ENCODE peak calls at places on chromosomes 7 and 10, in seven cellular contexts. One of them, this sample, is unnamed.

GRCh38 chr10:50550291-50550839 is 73.4 kb downstream of the SGMS1 start:
- DNase-seq in iris pigment epithelial cell: peak
- DNase-seq in HL-60: no peak
- DNase-seq in activated CD4-positive, alpha-beta memory T cell treated with anti-CD3 and anti-CD28 coated beads, Interleukin-2, amount 10 ng/mL, durations not matched to agents 7 days and 5 days: no peak
- DNase-seq in DMS153: no peak
- DNase-seq in brain microvascular endothelial cell: no peak
- DNase-seq in T-cell: no peak
- DNase-seq in this sample: no peak

GRCh38 chr10:60281331-60281730 is 108.3 kb downstream of the ANK3 start:
- DNase-seq in brain microvascular endothelial cell: no peak
- DNase-seq in iris pigment epithelial cell: peak
- DNase-seq in DMS153: no peak
- DNase-seq in activated CD4-positive, alpha-beta memory T cell treated with anti-CD3 and anti-CD28 coated beads, Interleukin-2, amount 10 ng/mL, durations not matched to agents 7 days and 5 days: no peak
- DNase-seq in HL-60: no peak
- DNase-seq in T-cell: no peak
- DNase-seq in this sample: no peak

GRCh38 chr7:32074787-32075570 is 4.8 kb upstream of the PDE1C start:
- DNase-seq in HL-60: no peak
- DNase-seq in activated CD4-positive, alpha-beta memory T cell treated with anti-CD3 and anti-CD28 coated beads, Interleukin-2, amount 10 ng/mL, durations not matched to agents 7 days and 5 days: no peak
- DNase-seq in brain microvascular endothelial cell: no peak
- DNase-seq in iris pigment epithelial cell: no peak
- DNase-seq in DMS153: no peak
- DNase-seq in T-cell: no peak
- DNase-seq in this sample: no peak

GRCh38 chr10:130471486-130471885 is 335.3 kb downstream of the GLRX3 start:
- DNase-seq in HL-60: no peak
- DNase-seq in DMS153: no peak
- DNase-seq in activated CD4-positive, alpha-beta memory T cell treated with anti-CD3 and anti-CD28 coated beads, Interleukin-2, amount 10 ng/mL, durations not matched to agents 7 days and 5 days: no peak
- DNase-seq in T-cell: no peak
- DNase-seq in brain microvascular endothelial cell: no peak
- DNase-seq in iris pigment epithelial cell: no peak
- DNase-seq in this sample: no peak

GRCh38 chr7:29177963-29178612 is 16.5 kb upstream of the CHN2 start:
- DNase-seq in HL-60: peak
- DNase-seq in DMS153: no peak
- DNase-seq in brain microvascular endothelial cell: peak
- DNase-seq in iris pigment epithelial cell: no peak
- DNase-seq in T-cell: no peak
- DNase-seq in activated CD4-positive, alpha-beta memory T cell treated with anti-CD3 and anti-CD28 coated beads, Interleukin-2, amount 10 ng/mL, durations not matched to agents 7 days and 5 days: peak
- DNase-seq in this sample: no peak

GRCh38 chr7:29214056-29214455 is 19.5 kb downstream of the CHN2 start:
- DNase-seq in activated CD4-positive, alpha-beta memory T cell treated with anti-CD3 and anti-CD28 coated beads, Interleukin-2, amount 10 ng/mL, durations not matched to agents 7 days and 5 days: no peak
- DNase-seq in T-cell: no peak
- DNase-seq in DMS153: no peak
- DNase-seq in iris pigment epithelial cell: no peak
- DNase-seq in HL-60: no peak
- DNase-seq in brain microvascular endothelial cell: no peak
- DNase-seq in this sample: no peak

GRCh38 chr7:131111-132094 is 61.0 kb upstream of the FAM20C start:
- DNase-seq in HL-60: peak
- DNase-seq in activated CD4-positive, alpha-beta memory T cell treated with anti-CD3 and anti-CD28 coated beads, Interleukin-2, amount 10 ng/mL, durations not matched to agents 7 days and 5 days: no peak
- DNase-seq in brain microvascular endothelial cell: no peak
- DNase-seq in T-cell: no peak
- DNase-seq in DMS153: peak
- DNase-seq in iris pigment epithelial cell: no peak
- DNase-seq in this sample: no peak

GRCh38 chr7:144489504-144489903 is 86.0 kb upstream of the NOBOX start:
- DNase-seq in activated CD4-positive, alpha-beta memory T cell treated with anti-CD3 and anti-CD28 coated beads, Interleukin-2, amount 10 ng/mL, durations not matched to agents 7 days and 5 days: no peak
- DNase-seq in T-cell: no peak
- DNase-seq in iris pigment epithelial cell: no peak
- DNase-seq in DMS153: no peak
- DNase-seq in HL-60: no peak
- DNase-seq in brain microvascular endothelial cell: no peak
- DNase-seq in this sample: no peak

GRCh38 chr10:76009531-76009930 is 578.1 kb downstream of the LRMDA start:
- DNase-seq in activated CD4-positive, alpha-beta memory T cell treated with anti-CD3 and anti-CD28 coated beads, Interleukin-2, amount 10 ng/mL, durations not matched to agents 7 days and 5 days: no peak
- DNase-seq in DMS153: no peak
- DNase-seq in iris pigment epithelial cell: no peak
- DNase-seq in HL-60: no peak
- DNase-seq in brain microvascular endothelial cell: no peak
- DNase-seq in T-cell: no peak
- DNase-seq in this sample: no peak

GRCh38 chr10:21364196-21365114 is 161.0 kb downstream of the SKIDA1 start:
- DNase-seq in activated CD4-positive, alpha-beta memory T cell treated with anti-CD3 and anti-CD28 coated beads, Interleukin-2, amount 10 ng/mL, durations not matched to agents 7 days and 5 days: no peak
- DNase-seq in DMS153: no peak
- DNase-seq in iris pigment epithelial cell: peak
- DNase-seq in HL-60: no peak
- DNase-seq in T-cell: no peak
- DNase-seq in brain microvascular endothelial cell: peak
- DNase-seq in this sample: peak

GRCh38 chr7:55161154-55161687 is 142.4 kb downstream of the EGFR start:
- DNase-seq in iris pigment epithelial cell: no peak
- DNase-seq in activated CD4-positive, alpha-beta memory T cell treated with anti-CD3 and anti-CD28 coated beads, Interleukin-2, amount 10 ng/mL, durations not matched to agents 7 days and 5 days: no peak
- DNase-seq in HL-60: no peak
- DNase-seq in T-cell: no peak
- DNase-seq in DMS153: no peak
- DNase-seq in brain microvascular endothelial cell: no peak
- DNase-seq in this sample: no peak

This sample was measured in AG04450.